ENCODE peak calls at places on chromosome 1, in four cellular contexts. One of them, this sample, is unnamed.

GRCh38 chr1:244171241-244171985 is 120.3 kb downstream of the ZBTB18 start:
- DNase-seq in HT1080: no peak
- DNase-seq in Calu3: no peak
- DNase-seq in cardiac septum: no peak
- DNase-seq in this sample: no peak

GRCh38 chr1:25538165-25538860 is 5.1 kb upstream of the LDLRAP1 start:
- DNase-seq in HT1080: no peak
- DNase-seq in Calu3: no peak
- DNase-seq in cardiac septum: no peak
- DNase-seq in this sample: no peak

GRCh38 chr1:169886422-169886821 is 7.3 kb downstream of the SCYL3 start:
- DNase-seq in HT1080: no peak
- DNase-seq in Calu3: no peak
- DNase-seq in cardiac septum: no peak
- DNase-seq in this sample: no peak

GRCh38 chr1:164660415-164661174 is 101.6 kb downstream of the PBX1 start:
- DNase-seq in HT1080: peak
- DNase-seq in Calu3: peak
- DNase-seq in cardiac septum: no peak
- DNase-seq in this sample: no peak

GRCh38 chr1:18635833-18636671 is 5.4 kb downstream of the PAX7 start:
- DNase-seq in HT1080: no peak
- DNase-seq in Calu3: no peak
- DNase-seq in cardiac septum: no peak
- DNase-seq in this sample: no peak

GRCh38 chr1:17763995-17764394 is 8.9 kb downstream of the ACTL8 start:
- DNase-seq in HT1080: no peak
- DNase-seq in Calu3: no peak
- DNase-seq in cardiac septum: no peak
- DNase-seq in this sample: no peak

GRCh38 chr1:228109962-228110488 is 926 bp upstream of the MRPL55 start:
- DNase-seq in HT1080: no peak
- DNase-seq in Calu3: no peak
- DNase-seq in cardiac septum: no peak
- DNase-seq in this sample: no peak

GRCh38 chr1:73701816-73702215 is 496.2 kb downstream of the LRRIQ3 start:
- DNase-seq in HT1080: no peak
- DNase-seq in Calu3: no peak
- DNase-seq in cardiac septum: no peak
- DNase-seq in this sample: no peak

GRCh38 chr1:43207229-43207853 is 35.2 kb downstream of the CFAP57 start:
- DNase-seq in HT1080: peak
- DNase-seq in Calu3: peak
- DNase-seq in cardiac septum: no peak
- DNase-seq in this sample: no peak

GRCh38 chr1:9233241-9233941 is 1.2 kb upstream of the H6PD start:
- DNase-seq in HT1080: no peak
- DNase-seq in Calu3: no peak
- DNase-seq in cardiac septum: peak
- DNase-seq in this sample: no peak

GRCh38 chr1:220962031-220962751 is 82.9 kb downstream of the HLX start:
- DNase-seq in HT1080: peak
- DNase-seq in Calu3: no peak
- DNase-seq in cardiac septum: no peak
- DNase-seq in this sample: peak

GRCh38 chr1:45543599-45544417 is 6.8 kb upstream of the AKR1A1 start:
- DNase-seq in HT1080: no peak
- DNase-seq in Calu3: no peak
- DNase-seq in cardiac septum: peak
- DNase-seq in this sample: no peak

GRCh38 chr1:21622466-21623315 is 46.5 kb downstream of the RAP1GAP start:
- DNase-seq in HT1080: no peak
- DNase-seq in Calu3: peak
- DNase-seq in cardiac septum: no peak
- DNase-seq in this sample: no peak

GRCh38 chr1:63073530-63074306 is 248.6 kb upstream of the FOXD3 start:
- DNase-seq in HT1080: no peak
- DNase-seq in Calu3: no peak
- DNase-seq in cardiac septum: no peak
- DNase-seq in this sample: no peak